ENCODE peak calls at places on chromosomes 13 and 19, in seven cellular contexts. B is suprapubic skin; L is Caco-2; F is T-helper 2 cell; X is cardiac muscle cell; R is stimulated activated naive CD4-positive, alpha-beta T cell; V is NCI-H345. Z is an unnamed sample.

GRCh38 chr19:19280561-19280960 is 7.5 kb upstream of the TM6SF2 start:
- DNase-seq in B (no peak), F (no peak), R (no peak), L (no peak), X (peak), V (no peak), Z (no peak)

GRCh38 chr13:69817333-69817732 is 290.3 kb upstream of the ATXN8OS start:
- DNase-seq in V (no peak), L (no peak), R (no peak), B (no peak), F (no peak), X (no peak), Z (no peak)

GRCh38 chr13:111344471-111345191 is 24.2 kb downstream of the TEX29 start:
- DNase-seq in X (peak), F (no peak), L (peak), V (peak), B (no peak), R (no peak), Z (peak)

GRCh38 chr13:67148219-67148583 is 81.9 kb downstream of the PCDH9 start:
- DNase-seq in X (peak), R (no peak), B (no peak), V (no peak), L (no peak), F (no peak), Z (no peak)

GRCh38 chr13:20241593-20241992 is 9.5 kb upstream of the GJB6 start:
- DNase-seq in X (no peak), B (no peak), R (no peak), V (no peak), L (no peak), F (no peak), Z (no peak)

GRCh38 chr13:43573787-43574562 is 212.8 kb downstream of the ENOX1 start:
- DNase-seq in F (no peak), X (peak), L (no peak), B (no peak), R (no peak), V (no peak), Z (no peak)

GRCh38 chr13:30593001-30593400 is 24.7 kb upstream of the USPL1 start:
- DNase-seq in R (no peak), X (no peak), V (no peak), L (no peak), F (no peak), B (no peak), Z (no peak)

GRCh38 chr13:92012787-92013186 is 614.4 kb downstream of the GPC5 start:
- DNase-seq in R (no peak), F (no peak), X (no peak), B (no peak), L (no peak), V (no peak), Z (no peak)

GRCh38 chr13:72384186-72384823 is 343.1 kb downstream of the MZT1 start:
- DNase-seq in B (no peak), R (no peak), F (no peak), L (no peak), X (peak), V (no peak), Z (no peak)

GRCh38 chr13:95352486-95352885 is 51.2 kb upstream of the ABCC4 start:
- DNase-seq in B (no peak), V (no peak), L (no peak), F (no peak), X (no peak), R (no peak), Z (no peak)

GRCh38 chr19:30791116-30791515 is 418.9 kb downstream of the ZNF536 start:
- DNase-seq in F (no peak), L (no peak), B (no peak), X (no peak), R (no peak), V (no peak), Z (no peak)

GRCh38 chr13:37406031-37406430 is 192.5 kb downstream of the POSTN start:
- DNase-seq in V (no peak), R (no peak), L (no peak), X (no peak), F (no peak), B (no peak), Z (no peak)

GRCh38 chr19:17645339-17645963 is 42.7 kb downstream of the UNC13A start:
- DNase-seq in L (no peak), X (no peak), B (no peak), R (no peak), V (no peak), F (no peak), Z (no peak)

GRCh38 chr19:8468761-8469458 is 24.1 kb downstream of the HNRNPM start:
- DNase-seq in B (no peak), V (no peak), L (no peak), X (peak), R (no peak), F (no peak), Z (no peak)

GRCh38 chr13:63161219-63161618 is 1745.6 kb upstream of the PCDH20 start:
- DNase-seq in R (no peak), F (no peak), X (no peak), B (no peak), V (no peak), L (no peak), Z (no peak)

GRCh38 chr19:35055715-35056179 is 14.2 kb downstream of the HPN start:
- DNase-seq in V (peak), X (no peak), R (no peak), B (no peak), F (no peak), L (peak), Z (no peak)

GRCh38 chr13:49836516-49836915 is 44.0 kb upstream of the KPNA3 start:
- DNase-seq in V (no peak), X (no peak), F (no peak), L (peak), R (no peak), B (no peak), Z (no peak)

GRCh38 chr19:18058208-18059009 is 28.3 kb downstream of the IL12RB1 start:
- DNase-seq in F (peak), X (peak), B (peak), R (peak), V (peak), L (peak), Z (peak)

GRCh38 chr19:44566984-44567383 is 37.5 kb upstream of the CEACAM20 start:
- DNase-seq in V (no peak), B (no peak), L (no peak), X (no peak), F (no peak), R (no peak), Z (no peak)

GRCh38 chr19:57477191-57478008 is at the start of gene ZNF772:
- DNase-seq in B (peak), V (peak), F (peak), X (peak), R (peak), L (peak), Z (peak)

GRCh38 chr13:44971656-44972595 is 17.3 kb downstream of the NUFIP1 start:
- DNase-seq in L (no peak), V (no peak), X (no peak), B (no peak), F (no peak), R (no peak), Z (no peak)

GRCh38 chr13:94674609-94675348 is 37.6 kb downstream of the SOX21 start:
- DNase-seq in R (peak), F (peak), L (peak), V (peak), X (peak), B (no peak), Z (no peak)

GRCh38 chr19:37309834-37310575 is 60.9 kb upstream of the ZNF527 start:
- DNase-seq in B (no peak), F (peak), L (no peak), X (no peak), V (peak), R (peak), Z (no peak)

GRCh38 chr13:114338959-114339358 is 24.7 kb downstream of the CHAMP1 start:
- DNase-seq in F (no peak), V (no peak), R (no peak), X (no peak), B (no peak), L (no peak), Z (no peak)

GRCh38 chr13:71879129-71879535 is 12.1 kb upstream of the DACH1 start:
- DNase-seq in V (peak), F (peak), B (no peak), X (peak), L (peak), R (no peak), Z (no peak)

GRCh38 chr13:26653310-26653709 is 95.8 kb downstream of the WASF3 start:
- DNase-seq in X (peak), R (no peak), L (no peak), B (no peak), V (no peak), F (no peak), Z (no peak)

GRCh38 chr19:13742756-13743155 is 21.6 kb upstream of the MRI1 start:
- DNase-seq in F (no peak), V (no peak), X (no peak), R (no peak), B (no peak), L (no peak), Z (no peak)

GRCh38 chr19:3899531-3900294 is 19.2 kb downstream of the ATCAY start:
- DNase-seq in R (no peak), V (no peak), X (no peak), L (no peak), B (no peak), F (no peak), Z (no peak)

GRCh38 chr19:5170329-5170745 is 170.3 kb downstream of the PTPRS start:
- DNase-seq in R (peak), X (no peak), L (peak), V (no peak), B (no peak), F (peak), Z (no peak)

GRCh38 chr13:33277351-33277750 is 8.2 kb downstream of the STARD13 start:
- DNase-seq in F (no peak), X (no peak), L (no peak), R (no peak), V (no peak), B (no peak), Z (no peak)

GRCh38 chr13:60020288-60020687 is 143.4 kb downstream of the DIAPH3 start:
- DNase-seq in L (no peak), X (no peak), V (no peak), B (no peak), R (no peak), F (peak), Z (no peak)

GRCh38 chr19:41590945-41591344 is 15.0 kb downstream of the CEACAM21 start:
- DNase-seq in R (no peak), X (no peak), V (no peak), L (no peak), F (no peak), B (no peak), Z (no peak)

GRCh38 chr13:96273196-96273595 is 183.3 kb downstream of the HS6ST3 start:
- DNase-seq in L (no peak), V (peak), X (no peak), R (no peak), F (no peak), B (no peak), Z (no peak)

GRCh38 chr13:20197361-20197834 is 4.7 kb upstream of the GJB2 start:
- DNase-seq in F (peak), L (peak), V (peak), X (peak), R (no peak), B (no peak), Z (peak)

GRCh38 chr19:642755-643727 is 3.4 kb downstream of the FGF22 start:
- DNase-seq in F (no peak), V (no peak), B (no peak), X (no peak), L (no peak), R (no peak), Z (no peak)

Z was measured in HuH-7.5.